ENCODE peak calls at places on chromosomes 12 and 14, in eight cellular contexts. One of them, this sample, is unnamed.

GRCh38 chr12:106072751-106073150 is 66.0 kb downstream of the NUAK1 start:
- DNase-seq in heart right ventricle: no peak
- DNase-seq in naive thymus-derived CD4-positive, alpha-beta T cell: no peak
- DNase-seq in epithelial cell of esophagus: no peak
- DNase-seq in aorta: no peak
- DNase-seq in heart left ventricle: no peak
- DNase-seq in effector memory CD4-positive, alpha-beta T cell: no peak
- DNase-seq in BJ: no peak
- DNase-seq in this sample: no peak

GRCh38 chr14:53331921-53332320 is 178.8 kb upstream of the DDHD1 start:
- DNase-seq in epithelial cell of esophagus: no peak
- DNase-seq in naive thymus-derived CD4-positive, alpha-beta T cell: no peak
- DNase-seq in BJ: no peak
- DNase-seq in heart right ventricle: no peak
- DNase-seq in aorta: no peak
- DNase-seq in effector memory CD4-positive, alpha-beta T cell: no peak
- DNase-seq in heart left ventricle: no peak
- DNase-seq in this sample: no peak

GRCh38 chr12:6069452-6070093 is 54.9 kb downstream of the VWF start:
- DNase-seq in aorta: no peak
- DNase-seq in heart left ventricle: no peak
- DNase-seq in heart right ventricle: no peak
- DNase-seq in naive thymus-derived CD4-positive, alpha-beta T cell: peak
- DNase-seq in effector memory CD4-positive, alpha-beta T cell: no peak
- DNase-seq in epithelial cell of esophagus: peak
- DNase-seq in BJ: peak
- DNase-seq in this sample: no peak

GRCh38 chr12:8941691-8942478 is 7.6 kb downstream of the M6PR start:
- DNase-seq in BJ: no peak
- DNase-seq in naive thymus-derived CD4-positive, alpha-beta T cell: no peak
- DNase-seq in epithelial cell of esophagus: no peak
- DNase-seq in effector memory CD4-positive, alpha-beta T cell: no peak
- DNase-seq in aorta: no peak
- DNase-seq in heart right ventricle: no peak
- DNase-seq in heart left ventricle: no peak
- DNase-seq in this sample: no peak

GRCh38 chr12:13152281-13152680 is 44.2 kb upstream of the EMP1 start:
- DNase-seq in heart right ventricle: peak
- DNase-seq in effector memory CD4-positive, alpha-beta T cell: no peak
- DNase-seq in naive thymus-derived CD4-positive, alpha-beta T cell: no peak
- DNase-seq in heart left ventricle: peak
- DNase-seq in BJ: no peak
- DNase-seq in aorta: no peak
- DNase-seq in epithelial cell of esophagus: no peak
- DNase-seq in this sample: peak

GRCh38 chr14:55221968-55222367 is 30.6 kb upstream of the DLGAP5 start:
- DNase-seq in BJ: no peak
- DNase-seq in heart left ventricle: no peak
- DNase-seq in heart right ventricle: no peak
- DNase-seq in naive thymus-derived CD4-positive, alpha-beta T cell: no peak
- DNase-seq in epithelial cell of esophagus: peak
- DNase-seq in effector memory CD4-positive, alpha-beta T cell: no peak
- DNase-seq in aorta: no peak
- DNase-seq in this sample: no peak

GRCh38 chr12:48815281-48816110 is 2.8 kb upstream of the CACNB3 start:
- DNase-seq in heart left ventricle: peak
- DNase-seq in aorta: peak
- DNase-seq in heart right ventricle: peak
- DNase-seq in effector memory CD4-positive, alpha-beta T cell: no peak
- DNase-seq in epithelial cell of esophagus: peak
- DNase-seq in BJ: peak
- DNase-seq in naive thymus-derived CD4-positive, alpha-beta T cell: no peak
- DNase-seq in this sample: peak

GRCh38 chr12:232731-233614 is 19.0 kb upstream of the SLC6A12 start:
- DNase-seq in epithelial cell of esophagus: no peak
- DNase-seq in BJ: no peak
- DNase-seq in naive thymus-derived CD4-positive, alpha-beta T cell: no peak
- DNase-seq in effector memory CD4-positive, alpha-beta T cell: no peak
- DNase-seq in heart left ventricle: no peak
- DNase-seq in heart right ventricle: no peak
- DNase-seq in aorta: no peak
- DNase-seq in this sample: no peak

GRCh38 chr14:44108601-44109000 is 398.5 kb downstream of the FSCB start:
- DNase-seq in BJ: no peak
- DNase-seq in naive thymus-derived CD4-positive, alpha-beta T cell: no peak
- DNase-seq in heart right ventricle: no peak
- DNase-seq in effector memory CD4-positive, alpha-beta T cell: no peak
- DNase-seq in epithelial cell of esophagus: peak
- DNase-seq in aorta: no peak
- DNase-seq in heart left ventricle: no peak
- DNase-seq in this sample: no peak

GRCh38 chr12:131012279-131013069 is 58.8 kb downstream of the ADGRD1 start:
- DNase-seq in heart right ventricle: no peak
- DNase-seq in epithelial cell of esophagus: no peak
- DNase-seq in heart left ventricle: no peak
- DNase-seq in aorta: peak
- DNase-seq in effector memory CD4-positive, alpha-beta T cell: no peak
- DNase-seq in BJ: no peak
- DNase-seq in naive thymus-derived CD4-positive, alpha-beta T cell: no peak
- DNase-seq in this sample: no peak

GRCh38 chr14:91416744-91417133 is 881 bp downstream of the CCDC88C start:
- DNase-seq in aorta: no peak
- DNase-seq in naive thymus-derived CD4-positive, alpha-beta T cell: no peak
- DNase-seq in BJ: no peak
- DNase-seq in epithelial cell of esophagus: no peak
- DNase-seq in effector memory CD4-positive, alpha-beta T cell: no peak
- DNase-seq in heart right ventricle: no peak
- DNase-seq in heart left ventricle: peak
- DNase-seq in this sample: no peak

GRCh38 chr12:105013892-105014291 is 27.8 kb downstream of the NOPCHAP1 start:
- DNase-seq in epithelial cell of esophagus: peak
- DNase-seq in effector memory CD4-positive, alpha-beta T cell: no peak
- DNase-seq in aorta: no peak
- DNase-seq in naive thymus-derived CD4-positive, alpha-beta T cell: no peak
- DNase-seq in heart left ventricle: no peak
- DNase-seq in heart right ventricle: no peak
- DNase-seq in BJ: no peak
- DNase-seq in this sample: no peak

GRCh38 chr12:52221912-52222457 is 11.1 kb upstream of the KRT7 start:
- DNase-seq in epithelial cell of esophagus: peak
- DNase-seq in heart right ventricle: peak
- DNase-seq in naive thymus-derived CD4-positive, alpha-beta T cell: no peak
- DNase-seq in heart left ventricle: no peak
- DNase-seq in effector memory CD4-positive, alpha-beta T cell: no peak
- DNase-seq in BJ: no peak
- DNase-seq in aorta: peak
- DNase-seq in this sample: no peak

GRCh38 chr12:108019862-108020261 is 109.2 kb upstream of the WSCD2 start:
- DNase-seq in epithelial cell of esophagus: no peak
- DNase-seq in heart right ventricle: no peak
- DNase-seq in naive thymus-derived CD4-positive, alpha-beta T cell: no peak
- DNase-seq in heart left ventricle: no peak
- DNase-seq in BJ: no peak
- DNase-seq in aorta: no peak
- DNase-seq in effector memory CD4-positive, alpha-beta T cell: no peak
- DNase-seq in this sample: no peak

GRCh38 chr12:66297080-66297479 is 5.2 kb upstream of the HELB start:
- DNase-seq in heart left ventricle: no peak
- DNase-seq in effector memory CD4-positive, alpha-beta T cell: no peak
- DNase-seq in BJ: no peak
- DNase-seq in epithelial cell of esophagus: no peak
- DNase-seq in aorta: no peak
- DNase-seq in heart right ventricle: no peak
- DNase-seq in naive thymus-derived CD4-positive, alpha-beta T cell: no peak
- DNase-seq in this sample: no peak

GRCh38 chr12:66301944-66302826 is at the start of gene HELB:
- DNase-seq in epithelial cell of esophagus: peak
- DNase-seq in heart right ventricle: peak
- DNase-seq in naive thymus-derived CD4-positive, alpha-beta T cell: peak
- DNase-seq in heart left ventricle: peak
- DNase-seq in aorta: peak
- DNase-seq in BJ: peak
- DNase-seq in effector memory CD4-positive, alpha-beta T cell: peak
- DNase-seq in this sample: peak

GRCh38 chr12:66296171-66296683 is 6.1 kb upstream of the HELB start:
- DNase-seq in heart left ventricle: no peak
- DNase-seq in epithelial cell of esophagus: peak
- DNase-seq in effector memory CD4-positive, alpha-beta T cell: no peak
- DNase-seq in heart right ventricle: no peak
- DNase-seq in aorta: no peak
- DNase-seq in BJ: no peak
- DNase-seq in naive thymus-derived CD4-positive, alpha-beta T cell: no peak
- DNase-seq in this sample: no peak

GRCh38 chr12:66302827-66303169 is 505 bp downstream of the HELB start:
- DNase-seq in BJ: no peak
- DNase-seq in effector memory CD4-positive, alpha-beta T cell: no peak
- DNase-seq in epithelial cell of esophagus: no peak
- DNase-seq in aorta: no peak
- DNase-seq in heart left ventricle: no peak
- DNase-seq in heart right ventricle: no peak
- DNase-seq in naive thymus-derived CD4-positive, alpha-beta T cell: no peak
- DNase-seq in this sample: no peak

GRCh38 chr12:66297923-66298322 is 4.4 kb upstream of the HELB start:
- DNase-seq in BJ: no peak
- DNase-seq in naive thymus-derived CD4-positive, alpha-beta T cell: no peak
- DNase-seq in effector memory CD4-positive, alpha-beta T cell: no peak
- DNase-seq in heart left ventricle: no peak
- DNase-seq in epithelial cell of esophagus: no peak
- DNase-seq in aorta: no peak
- DNase-seq in heart right ventricle: no peak
- DNase-seq in this sample: no peak
- H3K4me3 ChIP-seq in BJ: no peak
- H3K4me3 ChIP-seq in naive thymus-derived CD4-positive, alpha-beta T cell: no peak
- H3K4me3 ChIP-seq in effector memory CD4-positive, alpha-beta T cell: no peak
- H3K4me3 ChIP-seq in heart left ventricle: no peak
- H3K4me3 ChIP-seq in epithelial cell of esophagus: no peak
- H3K4me3 ChIP-seq in aorta: no peak
- H3K4me3 ChIP-seq in heart right ventricle: no peak
- H3K4me3 ChIP-seq in this sample: no peak

DNA sequence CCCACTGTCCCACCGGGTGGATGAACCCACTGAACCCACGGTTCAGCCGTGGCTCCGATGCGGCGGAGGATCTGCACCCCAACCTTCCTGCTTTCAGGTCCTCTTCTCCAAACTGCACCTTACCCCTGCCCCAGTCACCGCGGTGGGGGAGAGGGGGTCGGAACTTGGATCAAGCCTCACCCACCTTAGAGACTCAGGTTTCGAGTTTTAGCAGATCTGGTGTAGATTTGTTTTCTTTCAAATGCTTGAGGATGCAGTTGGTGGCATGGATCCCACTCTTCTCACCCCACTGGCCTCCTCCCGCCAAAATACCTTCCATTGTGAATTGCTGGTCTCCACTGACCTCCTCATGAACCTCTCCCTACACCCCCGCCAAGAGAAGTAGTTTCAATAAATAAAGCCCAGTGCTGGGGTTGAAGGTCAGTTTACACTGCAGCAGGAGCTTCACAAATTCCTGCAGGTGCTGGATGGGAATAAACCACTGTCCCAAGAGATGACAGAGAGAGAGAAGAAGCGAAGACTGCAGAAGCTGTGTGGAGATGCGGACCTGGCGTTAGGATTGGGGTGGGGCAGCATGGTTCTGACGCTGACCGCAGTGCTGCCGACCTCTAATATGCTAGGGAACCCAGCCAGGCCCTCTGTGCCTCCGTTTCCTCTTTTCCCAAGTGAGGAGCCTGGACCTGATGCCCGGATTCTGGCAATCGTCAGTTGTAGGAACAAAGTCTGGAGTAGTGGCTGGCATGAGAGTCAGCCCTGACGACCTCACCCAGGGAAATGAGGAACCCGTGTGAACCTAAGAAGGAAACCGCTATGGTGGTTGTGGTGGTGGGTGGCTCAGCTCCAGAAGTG is 7.4 kb downstream of the TTC6 start:
- DNase-seq in BJ: no peak
- DNase-seq in epithelial cell of esophagus: no peak
- DNase-seq in heart right ventricle: no peak
- DNase-seq in aorta: no peak
- DNase-seq in naive thymus-derived CD4-positive, alpha-beta T cell: no peak
- DNase-seq in effector memory CD4-positive, alpha-beta T cell: no peak
- DNase-seq in heart left ventricle: no peak
- DNase-seq in this sample: no peak
- H3K4me3 ChIP-seq in BJ: no peak
- H3K4me3 ChIP-seq in epithelial cell of esophagus: no peak
- H3K4me3 ChIP-seq in heart right ventricle: no peak
- H3K4me3 ChIP-seq in aorta: no peak
- H3K4me3 ChIP-seq in naive thymus-derived CD4-positive, alpha-beta T cell: no peak
- H3K4me3 ChIP-seq in effector memory CD4-positive, alpha-beta T cell: no peak
- H3K4me3 ChIP-seq in heart left ventricle: no peak
- H3K4me3 ChIP-seq in this sample: no peak

GRCh38 chr14:104513641-104514046 is 65.9 kb upstream of the C14orf180 start:
- DNase-seq in heart left ventricle: no peak
- DNase-seq in effector memory CD4-positive, alpha-beta T cell: no peak
- DNase-seq in BJ: no peak
- DNase-seq in aorta: no peak
- DNase-seq in naive thymus-derived CD4-positive, alpha-beta T cell: no peak
- DNase-seq in heart right ventricle: no peak
- DNase-seq in epithelial cell of esophagus: no peak
- DNase-seq in this sample: no peak
- H3K4me3 ChIP-seq in heart left ventricle: no peak
- H3K4me3 ChIP-seq in effector memory CD4-positive, alpha-beta T cell: no peak
- H3K4me3 ChIP-seq in BJ: no peak
- H3K4me3 ChIP-seq in aorta: no peak
- H3K4me3 ChIP-seq in naive thymus-derived CD4-positive, alpha-beta T cell: no peak
- H3K4me3 ChIP-seq in heart right ventricle: no peak
- H3K4me3 ChIP-seq in epithelial cell of esophagus: no peak
- H3K4me3 ChIP-seq in this sample: no peak

GRCh38 chr14:22888662-22889061 is 5.6 kb downstream of the REM2 start:
- DNase-seq in naive thymus-derived CD4-positive, alpha-beta T cell: peak
- DNase-seq in heart left ventricle: no peak
- DNase-seq in epithelial cell of esophagus: no peak
- DNase-seq in effector memory CD4-positive, alpha-beta T cell: no peak
- DNase-seq in heart right ventricle: no peak
- DNase-seq in BJ: no peak
- DNase-seq in aorta: no peak
- DNase-seq in this sample: no peak
- H3K4me3 ChIP-seq in naive thymus-derived CD4-positive, alpha-beta T cell: peak
- H3K4me3 ChIP-seq in heart left ventricle: no peak
- H3K4me3 ChIP-seq in epithelial cell of esophagus: no peak
- H3K4me3 ChIP-seq in effector memory CD4-positive, alpha-beta T cell: no peak
- H3K4me3 ChIP-seq in heart right ventricle: no peak
- H3K4me3 ChIP-seq in BJ: no peak
- H3K4me3 ChIP-seq in aorta: no peak
- H3K4me3 ChIP-seq in this sample: no peak

DNA sequence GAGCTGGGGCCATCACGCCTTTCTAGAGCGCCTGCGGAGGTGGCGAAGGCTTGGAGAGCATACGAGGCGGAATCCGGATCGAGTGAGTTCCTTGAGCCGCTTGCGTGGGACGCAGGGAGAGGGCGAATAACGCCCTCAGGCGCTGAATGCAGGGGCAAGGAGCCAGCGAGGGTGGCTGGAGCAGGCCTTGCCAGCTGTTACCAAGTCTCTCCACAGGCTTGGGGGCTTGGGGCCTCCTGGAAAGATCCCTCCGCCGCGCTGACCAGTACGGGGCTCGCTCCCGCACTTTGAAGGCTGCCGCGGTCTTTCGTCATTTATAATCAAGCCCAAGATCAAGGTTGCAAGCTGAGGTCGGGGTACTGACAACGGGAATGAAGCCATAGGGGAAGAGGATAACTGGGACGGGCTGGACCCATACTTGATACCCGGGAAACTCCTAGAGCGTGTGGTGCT is 1.2 kb downstream of the FLRT2 start:
- DNase-seq in BJ: no peak
- DNase-seq in aorta: peak
- DNase-seq in effector memory CD4-positive, alpha-beta T cell: no peak
- DNase-seq in epithelial cell of esophagus: peak
- DNase-seq in heart left ventricle: peak
- DNase-seq in naive thymus-derived CD4-positive, alpha-beta T cell: no peak
- DNase-seq in heart right ventricle: peak
- DNase-seq in this sample: peak
- H3K4me3 ChIP-seq in BJ: peak
- H3K4me3 ChIP-seq in aorta: peak
- H3K4me3 ChIP-seq in effector memory CD4-positive, alpha-beta T cell: no peak
- H3K4me3 ChIP-seq in epithelial cell of esophagus: peak
- H3K4me3 ChIP-seq in heart left ventricle: peak
- H3K4me3 ChIP-seq in naive thymus-derived CD4-positive, alpha-beta T cell: no peak
- H3K4me3 ChIP-seq in heart right ventricle: peak
- H3K4me3 ChIP-seq in this sample: peak

This sample was measured in gastrocnemius medialis.